ENCODE peak calls at places on chromosomes 3 and 15, in seven cellular contexts. M is naive thymus-derived CD4-positive, alpha-beta T cell; N is stimulated activated CD8-positive, alpha-beta memory T cell treated with anti-CD3 and anti-CD28 coated beads, Interleukin-4, amount 100 ng/mL, for 24 hours; X is ELF-1; E is neural crest cell; P is activated effector memory CD4-positive, alpha-beta T cell treated with anti-CD3 and anti-CD28 coated beads, Interleukin-2, amount 50 U/mL, for 16 hours; L is Peyer's patch. Y is an unnamed sample.

GRCh38 chr3:162142511-162142910 is 645.9 kb downstream of the OTOL1 start:
- DNase-seq in M (no peak), N (no peak), X (no peak), E (no peak), P (no peak), L (no peak), Y (peak; percentile 49)

GRCh38 chr15:66891776-66892175 is 173.6 kb upstream of the SMAD3 start:
- DNase-seq in M (no peak), N (no peak), X (no peak), E (no peak), P (no peak), L (no peak), Y (no peak)

GRCh38 chr3:172218350-172219323 is 179.3 kb downstream of the FNDC3B start:
- DNase-seq in M (no peak), N (no peak), X (peak; percentile 74), E (no peak), P (no peak), L (no peak), Y (no peak)

GRCh38 chr15:74278269-74278668 is 42.1 kb downstream of the CCDC33 start:
- DNase-seq in M (no peak), N (no peak), X (no peak), E (no peak), P (no peak), L (no peak), Y (no peak)

GRCh38 chr3:175432338-175433025 is 573.3 kb downstream of the NAALADL2 start:
- DNase-seq in M (no peak), N (no peak), X (no peak), E (no peak), P (no peak), L (no peak), Y (peak; percentile 22)

GRCh38 chr15:67836477-67836876 is 3.4 kb downstream of the RNU6-1 start:
- DNase-seq in M (no peak), N (no peak), X (peak; percentile 61), E (no peak), P (peak; percentile 81), L (peak; percentile 82), Y (peak; percentile 25)

GRCh38 chr3:24387493-24387892 is 107.2 kb downstream of the THRB start:
- DNase-seq in M (no peak), N (no peak), X (no peak), E (no peak), P (no peak), L (no peak), Y (no peak)

GRCh38 chr3:140207541-140207940 is 272.6 kb downstream of the CLSTN2 start:
- DNase-seq in M (no peak), N (no peak), X (no peak), E (no peak), P (no peak), L (no peak), Y (no peak)

GRCh38 chr3:190229632-190230424 is 92.4 kb downstream of the CLDN1 start:
- DNase-seq in M (no peak), N (no peak), X (no peak), E (no peak), P (no peak), L (no peak), Y (no peak)

GRCh38 chr15:55007561-55007960 is 189.2 kb downstream of the RSL24D1 start:
- DNase-seq in M (no peak), N (no peak), X (no peak), E (no peak), P (no peak), L (peak; percentile 47), Y (no peak)

GRCh38 chr15:34613997-34614396 is 30.5 kb upstream of the GOLGA8B start:
- DNase-seq in M (no peak), N (no peak), X (no peak), E (no peak), P (no peak), L (no peak), Y (no peak)

GRCh38 chr3:71026634-71027578 is 556.6 kb downstream of the FOXP1 start:
- DNase-seq in M (no peak), N (no peak), X (no peak), E (no peak), P (no peak), L (no peak), Y (no peak)

GRCh38 chr3:131796558-131796957 is 238.3 kb downstream of the CPNE4 start:
- DNase-seq in M (no peak), N (no peak), X (no peak), E (no peak), P (no peak), L (no peak), Y (no peak)

Y was measured in NCI-H460.